ENCODE peak calls at places on chromosomes 2 and 18, in four cellular contexts. One of them, this sample, is unnamed.

GRCh38 chr2:236665572-236666118 is 96.0 kb downstream of the ACKR3 start:
- DNase-seq in K562: no peak
- DNase-seq in HepG2: no peak
- DNase-seq in GM12878: no peak
- DNase-seq in this sample: no peak

GRCh38 chr2:113212245-113213060 is 38.7 kb downstream of the PSD4 start:
- DNase-seq in K562: no peak
- DNase-seq in HepG2: peak; percentile 35
- DNase-seq in GM12878: no peak
- DNase-seq in this sample: no peak

GRCh38 chr2:177296047-177296446 is 31.5 kb upstream of the NFE2L2 start:
- DNase-seq in HepG2: peak; percentile 36
- DNase-seq in K562: no peak
- DNase-seq in GM12878: no peak
- DNase-seq in this sample: no peak

GRCh38 chr18:13136689-13137040 is 81.9 kb upstream of the LDLRAD4 start:
- DNase-seq in HepG2: no peak
- DNase-seq in K562: no peak
- DNase-seq in GM12878: no peak
- DNase-seq in this sample: peak; percentile 54

GRCh38 chr2:200376422-200377142 is 70.1 kb downstream of the SPATS2L start:
- DNase-seq in GM12878: no peak
- DNase-seq in HepG2: peak; percentile 40
- DNase-seq in K562: peak; percentile 31
- DNase-seq in this sample: no peak

GRCh38 chr2:200121931-200122330 is 166.5 kb downstream of the MAIP1 start:
- DNase-seq in HepG2: no peak
- DNase-seq in GM12878: no peak
- DNase-seq in K562: no peak
- DNase-seq in this sample: no peak

GRCh38 chr2:237669129-237669627 is 41.8 kb downstream of the LRRFIP1 start:
- DNase-seq in K562: no peak
- DNase-seq in GM12878: no peak
- DNase-seq in HepG2: no peak
- DNase-seq in this sample: no peak

GRCh38 chr2:143489135-143489534 is 359.9 kb downstream of the ARHGAP15 start:
- DNase-seq in GM12878: no peak
- DNase-seq in K562: no peak
- DNase-seq in HepG2: no peak
- DNase-seq in this sample: no peak

GRCh38 chr2:200466703-200467418 is 43.0 kb downstream of the KCTD18 start:
- DNase-seq in GM12878: no peak
- DNase-seq in HepG2: no peak
- DNase-seq in K562: no peak
- DNase-seq in this sample: no peak

GRCh38 chr2:151347904-151348303 is 9.5 kb upstream of the TNFAIP6 start:
- DNase-seq in HepG2: no peak
- DNase-seq in GM12878: no peak
- DNase-seq in K562: no peak
- DNase-seq in this sample: no peak

GRCh38 chr18:34153711-34154110 is 71.0 kb downstream of the NOL4 start:
- DNase-seq in GM12878: peak; percentile 13
- DNase-seq in K562: no peak
- DNase-seq in HepG2: peak; percentile 23
- DNase-seq in this sample: no peak

GRCh38 chr2:45872211-45872610 is 220.7 kb downstream of the PRKCE start:
- DNase-seq in K562: no peak
- DNase-seq in GM12878: no peak
- DNase-seq in HepG2: no peak
- DNase-seq in this sample: no peak

GRCh38 chr2:228039752-228040534 is 141.5 kb downstream of the SPHKAP start:
- DNase-seq in GM12878: no peak
- DNase-seq in K562: peak; percentile 4
- DNase-seq in HepG2: peak; percentile 41
- DNase-seq in this sample: no peak

GRCh38 chr18:10009321-10010144 is 95.7 kb downstream of the VAPA start:
- DNase-seq in K562: no peak
- DNase-seq in HepG2: no peak
- DNase-seq in GM12878: no peak
- DNase-seq in this sample: no peak

GRCh38 chr2:26255735-26256384 is 11.1 kb downstream of the HADHB start:
- DNase-seq in GM12878: no peak
- DNase-seq in K562: no peak
- DNase-seq in HepG2: no peak
- DNase-seq in this sample: no peak

GRCh38 chr2:163657257-163657656 is 78.6 kb downstream of the FIGN start:
- DNase-seq in K562: no peak
- DNase-seq in HepG2: no peak
- DNase-seq in GM12878: no peak
- DNase-seq in this sample: no peak

GRCh38 chr2:20314562-20315521 is 35.8 kb downstream of the PUM2 start:
- DNase-seq in GM12878: no peak
- DNase-seq in K562: no peak
- DNase-seq in HepG2: no peak
- DNase-seq in this sample: no peak

GRCh38 chr2:111662771-111663470 is 221.1 kb downstream of the ANAPC1 start:
- DNase-seq in GM12878: no peak
- DNase-seq in HepG2: no peak
- DNase-seq in K562: no peak
- DNase-seq in this sample: no peak

GRCh38 chr2:175600024-175600831 is 401.8 kb downstream of the LNPK start:
- DNase-seq in GM12878: no peak
- DNase-seq in HepG2: no peak
- DNase-seq in K562: no peak
- DNase-seq in this sample: no peak

GRCh38 chr2:2740238-2740775 is 409.2 kb upstream of the MYT1L start:
- DNase-seq in GM12878: no peak
- DNase-seq in K562: no peak
- DNase-seq in HepG2: no peak
- DNase-seq in this sample: no peak

GRCh38 chr18:10475633-10476388 is 21.4 kb downstream of the APCDD1 start:
- DNase-seq in K562: no peak
- DNase-seq in HepG2: no peak
- DNase-seq in GM12878: no peak
- DNase-seq in this sample: no peak

GRCh38 chr2:120454993-120455789 is 109.3 kb downstream of the INHBB start:
- DNase-seq in HepG2: no peak
- DNase-seq in K562: no peak
- DNase-seq in GM12878: no peak
- DNase-seq in this sample: no peak

GRCh38 chr18:44804033-44804432 is 123.3 kb downstream of the SETBP1 start:
- DNase-seq in K562: no peak
- DNase-seq in HepG2: no peak
- DNase-seq in GM12878: no peak
- DNase-seq in this sample: no peak

GRCh38 chr2:232941912-232942595 is 71.0 kb downstream of the NGEF start:
- DNase-seq in HepG2: no peak
- DNase-seq in GM12878: no peak
- DNase-seq in K562: no peak
- DNase-seq in this sample: no peak

GRCh38 chr2:161077367-161078210 is 82.6 kb upstream of the TANK start:
- DNase-seq in GM12878: peak; percentile 81
- DNase-seq in HepG2: no peak
- DNase-seq in K562: no peak
- DNase-seq in this sample: no peak

GRCh38 chr18:25457636-25458035 is 105.7 kb upstream of the ZNF521 start:
- DNase-seq in K562: no peak
- DNase-seq in GM12878: no peak
- DNase-seq in HepG2: no peak
- DNase-seq in this sample: no peak

GRCh38 chr2:105313877-105314276 is 15.7 kb downstream of the TGFBRAP1 start:
- DNase-seq in K562: no peak
- DNase-seq in HepG2: no peak
- DNase-seq in GM12878: no peak
- DNase-seq in this sample: no peak

GRCh38 chr2:218267259-218267658 is 2.7 kb downstream of the AAMP start:
- DNase-seq in HepG2: no peak
- DNase-seq in K562: no peak
- DNase-seq in GM12878: no peak
- DNase-seq in this sample: no peak

GRCh38 chr2:17628349-17629261 is 88.1 kb downstream of the VSNL1 start:
- DNase-seq in HepG2: no peak
- DNase-seq in GM12878: no peak
- DNase-seq in K562: no peak
- DNase-seq in this sample: no peak

GRCh38 chr18:79575891-79576685 is 103.5 kb upstream of the CTDP1 start:
- DNase-seq in GM12878: no peak
- DNase-seq in HepG2: no peak
- DNase-seq in K562: no peak
- DNase-seq in this sample: no peak

GRCh38 chr2:179974743-179975142 is 32.4 kb downstream of the CWC22 start:
- DNase-seq in K562: no peak
- DNase-seq in HepG2: no peak
- DNase-seq in GM12878: no peak
- DNase-seq in this sample: no peak

GRCh38 chr2:177088542-177088941 is 124.1 kb upstream of the HNRNPA3 start:
- DNase-seq in K562: no peak
- DNase-seq in HepG2: no peak
- DNase-seq in GM12878: no peak
- DNase-seq in this sample: no peak

GRCh38 chr2:204019572-204020501 is 83.3 kb downstream of the ICOS start:
- DNase-seq in K562: no peak
- DNase-seq in GM12878: peak; percentile 58
- DNase-seq in HepG2: no peak
- DNase-seq in this sample: no peak

GRCh38 chr2:204315236-204315662 is 230.0 kb upstream of the PARD3B start:
- DNase-seq in HepG2: no peak
- DNase-seq in K562: no peak
- DNase-seq in GM12878: no peak
- DNase-seq in this sample: no peak

GRCh38 chr2:144553379-144553778 is 33.5 kb upstream of the ZEB2 start:
- DNase-seq in HepG2: no peak
- DNase-seq in K562: peak; percentile 54
- DNase-seq in GM12878: no peak
- DNase-seq in this sample: no peak

GRCh38 chr18:24535831-24536230 is 75.4 kb downstream of the HRH4 start:
- DNase-seq in GM12878: no peak
- DNase-seq in HepG2: no peak
- DNase-seq in K562: no peak
- DNase-seq in this sample: no peak

GRCh38 chr18:74255022-74255658 is 36.6 kb downstream of the CYB5A start:
- DNase-seq in HepG2: no peak
- DNase-seq in GM12878: no peak
- DNase-seq in K562: no peak
- DNase-seq in this sample: no peak

GRCh38 chr2:48343571-48344440 is 186.1 kb upstream of the STON1 start:
- DNase-seq in GM12878: no peak
- DNase-seq in HepG2: peak; percentile 87
- DNase-seq in K562: no peak
- DNase-seq in this sample: no peak

GRCh38 chr18:3061581-3062416 is 48.9 kb upstream of the LPIN2 start:
- DNase-seq in HepG2: no peak
- DNase-seq in GM12878: no peak
- DNase-seq in K562: no peak
- DNase-seq in this sample: no peak
- TF ChIP-seq ETV6 in HepG2: no peak
- TF ChIP-seq ETV6 in GM12878: no peak
- TF ChIP-seq ETV6 in K562: no peak
- TF ChIP-seq ETV6 in this sample: no peak

DNA sequence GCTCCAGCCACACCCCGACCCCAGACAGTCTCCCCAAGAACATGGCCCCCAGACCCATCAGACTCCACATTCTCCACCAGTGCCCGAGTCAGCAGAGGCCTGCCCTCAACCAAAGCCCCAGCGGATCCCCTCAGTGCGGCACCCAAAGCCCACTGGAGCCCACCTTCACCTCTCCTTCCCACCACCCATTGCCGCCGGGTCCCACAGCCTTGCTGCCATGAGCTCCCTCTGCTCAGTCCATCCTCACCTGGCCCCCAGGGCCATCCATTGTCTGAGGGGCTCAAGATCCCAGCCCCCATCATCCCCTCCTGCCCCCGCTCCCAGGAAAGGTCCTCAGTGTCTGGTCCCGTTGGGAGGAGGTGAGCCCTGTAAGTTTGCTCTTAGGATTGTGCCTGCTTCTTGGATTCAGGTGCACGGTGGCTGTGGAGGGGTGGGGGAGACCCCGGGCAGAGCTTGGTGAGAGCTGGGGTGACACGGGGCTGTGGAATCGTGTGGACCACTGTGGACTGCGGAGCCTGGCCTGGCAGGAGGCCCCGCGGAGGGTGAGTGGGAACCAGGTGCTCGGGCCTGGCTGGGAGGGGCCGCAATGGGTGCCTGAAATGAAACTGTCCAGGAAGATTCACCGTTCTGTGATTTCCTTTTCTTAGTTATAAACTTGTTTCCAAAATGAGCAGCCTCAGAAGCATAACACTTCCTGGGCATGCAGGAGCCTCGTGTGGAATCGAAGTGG is 32.7 kb upstream of the GPC1 start:
- DNase-seq in HepG2: no peak
- DNase-seq in GM12878: no peak
- DNase-seq in K562: no peak
- DNase-seq in this sample: no peak
- TF ChIP-seq NR2C2 in HepG2: no peak
- TF ChIP-seq NR2C2 in GM12878: no peak
- TF ChIP-seq NR2C2 in K562: no peak
- TF ChIP-seq NR2C2 in this sample: no peak

DNA sequence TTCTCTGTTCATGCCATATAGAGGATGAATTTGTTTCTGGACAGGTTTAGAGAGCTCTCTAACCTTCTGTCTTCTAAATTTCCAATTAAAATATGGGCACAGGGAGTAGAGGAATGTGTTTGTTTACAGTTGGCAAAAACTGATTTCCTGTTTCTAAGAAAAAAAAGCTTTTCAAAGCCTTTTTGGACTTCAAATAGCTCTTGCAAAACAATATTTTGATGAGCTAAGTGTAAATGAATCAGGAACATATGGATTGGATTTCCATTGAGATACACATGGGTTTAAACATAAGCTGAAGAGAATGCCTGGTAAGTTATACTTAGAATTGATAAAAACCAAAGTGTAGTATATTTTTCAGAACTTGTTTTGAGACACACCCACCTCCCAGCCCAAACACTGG is 677.5 kb downstream of the NYAP2 start:
- DNase-seq in K562: no peak
- DNase-seq in GM12878: no peak
- DNase-seq in HepG2: no peak
- DNase-seq in this sample: no peak
- TF ChIP-seq ETV6 in K562: no peak
- TF ChIP-seq ETV6 in GM12878: no peak
- TF ChIP-seq ETV6 in HepG2: no peak
- TF ChIP-seq ETV6 in this sample: no peak

GRCh38 chr18:41456791-41457190 is 498.2 kb upstream of the PIK3C3 start:
- DNase-seq in GM12878: no peak
- DNase-seq in K562: no peak
- DNase-seq in HepG2: no peak
- DNase-seq in this sample: no peak
- TF ChIP-seq NR2C2 in GM12878: no peak
- TF ChIP-seq NR2C2 in K562: no peak
- TF ChIP-seq NR2C2 in HepG2: no peak
- TF ChIP-seq NR2C2 in this sample: no peak

DNA sequence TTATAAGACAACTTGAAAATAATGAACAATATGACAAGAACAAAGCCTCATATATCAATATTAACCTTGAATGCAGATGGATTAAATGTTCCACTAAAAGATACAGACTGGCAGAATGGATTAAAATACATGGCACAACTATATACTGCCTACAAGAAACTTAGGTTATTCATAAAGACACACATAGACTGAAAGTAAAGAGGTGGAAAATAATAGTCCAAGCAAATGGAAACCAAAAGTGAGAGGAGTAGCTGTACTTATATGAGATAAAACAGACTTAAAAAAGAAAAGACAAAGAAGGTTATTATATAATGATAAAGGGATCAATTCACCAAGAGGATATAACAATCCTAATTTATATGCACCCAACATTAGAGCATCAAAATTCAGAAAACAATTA is 18.2 kb downstream of the LMAN1 start:
- DNase-seq in HepG2: no peak
- DNase-seq in K562: no peak
- DNase-seq in GM12878: no peak
- DNase-seq in this sample: no peak
- TF ChIP-seq ETV6 in HepG2: no peak
- TF ChIP-seq ETV6 in K562: no peak
- TF ChIP-seq ETV6 in GM12878: no peak
- TF ChIP-seq ETV6 in this sample: no peak

This sample was measured in WTC11.